ENCODE peak calls at places on chromosomes 11 and 22, in six cellular contexts. V, L, M, O, G and X are unnamed samples.

GRCh38 chr11:121416909-121417567 is 35.1 kb upstream of the SORL1 start:
- DNase-seq in O (peak), L (peak), V (peak), G (peak), M (peak), X (peak)

GRCh38 chr11:66546368-66546965 is at the start of gene ACTN3:
- DNase-seq in O (no peak), M (peak), V (no peak), G (peak), L (peak), X (no peak)

GRCh38 chr11:22711212-22711770 is 44.9 kb downstream of the GAS2 start:
- DNase-seq in G (no peak), O (no peak), L (no peak), M (no peak), V (no peak), X (no peak)

GRCh38 chr11:123381149-123381548 is 48.9 kb upstream of the GRAMD1B start:
- DNase-seq in M (no peak), V (no peak), G (no peak), L (no peak), O (no peak), X (no peak)

GRCh38 chr11:23569134-23569533 is 708.9 kb upstream of the CCDC179 start:
- DNase-seq in G (no peak), M (no peak), O (no peak), L (peak), V (no peak), X (no peak)

GRCh38 chr11:46278387-46279173 is 1.1 kb downstream of the CREB3L1 start:
- DNase-seq in M (peak), L (peak), O (no peak), V (no peak), G (peak), X (peak)

GRCh38 chr11:60851327-60852059 is 4.3 kb downstream of the PTGDR2 start:
- DNase-seq in M (no peak), O (no peak), V (no peak), G (no peak), L (no peak), X (no peak)

GRCh38 chr11:61115498-61116224 is 13.4 kb downstream of the CD5 start:
- DNase-seq in G (no peak), L (no peak), V (no peak), O (no peak), M (no peak), X (no peak)

GRCh38 chr22:28813772-28814518 is 13.6 kb upstream of the XBP1 start:
- DNase-seq in V (no peak), L (peak), G (no peak), O (no peak), M (peak), X (no peak)

GRCh38 chr22:50489363-50490243 is 2.9 kb downstream of the MIOX start:
- DNase-seq in O (no peak), L (no peak), G (no peak), M (no peak), V (no peak), X (no peak)

GRCh38 chr11:115872418-115872817 is 368.2 kb upstream of the CADM1 start:
- DNase-seq in L (no peak), G (no peak), O (no peak), V (peak), M (no peak), X (no peak)

DNA sequence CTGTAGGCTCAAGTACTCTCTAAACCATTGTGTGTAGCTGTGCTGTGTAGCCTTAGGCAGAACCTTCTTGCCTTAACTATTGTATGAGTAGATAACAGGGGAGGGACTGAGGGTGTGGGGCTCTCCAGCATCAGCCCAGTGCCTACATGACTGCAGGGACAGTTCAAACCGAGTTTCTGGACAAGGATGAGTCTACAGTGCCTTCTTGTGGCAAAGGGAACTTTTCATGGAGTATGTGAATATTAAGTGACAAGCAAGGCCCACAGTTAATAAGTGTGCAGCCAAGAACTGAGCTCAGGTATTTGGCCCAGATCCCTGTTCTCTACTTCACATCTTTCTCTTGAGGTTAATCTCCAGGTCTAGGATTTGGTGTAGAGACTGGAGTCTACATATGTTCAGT is 424.4 kb upstream of the LARGE1 start:
- DNase-seq in O (no peak), M (no peak), V (no peak), G (no peak), L (no peak), X (no peak)
- TF ChIP-seq CTCF in O (no peak), M (no peak), V (no peak), G (no peak), L (no peak), X (no peak)

GRCh38 chr11:2400761-2401435 is 348 bp downstream of the TSSC4 start:
- DNase-seq in L (no peak), G (no peak), V (no peak), M (no peak), O (no peak), X (no peak)

GRCh38 chr11:2402890-2403645 is 2.5 kb downstream of the TSSC4 start:
- DNase-seq in L (no peak), V (no peak), O (no peak), M (no peak), G (no peak), X (no peak)

GRCh38 chr11:2400069-2400760 is at the start of gene TSSC4:
- DNase-seq in M (peak), O (peak), G (peak), L (peak), V (peak), X (peak)

GRCh38 chr11:2401436-2401984 is 960 bp downstream of the TSSC4 start:
- DNase-seq in V (peak), G (no peak), M (no peak), O (no peak), L (no peak), X (no peak)

GRCh38 chr11:2402106-2402505 is 1.6 kb downstream of the TSSC4 start:
- DNase-seq in G (no peak), O (no peak), L (no peak), M (no peak), V (no peak), X (no peak)
- H3K4me3 ChIP-seq in G (no peak), O (peak), L (peak), M (peak), V (peak), X (peak)

DNA sequence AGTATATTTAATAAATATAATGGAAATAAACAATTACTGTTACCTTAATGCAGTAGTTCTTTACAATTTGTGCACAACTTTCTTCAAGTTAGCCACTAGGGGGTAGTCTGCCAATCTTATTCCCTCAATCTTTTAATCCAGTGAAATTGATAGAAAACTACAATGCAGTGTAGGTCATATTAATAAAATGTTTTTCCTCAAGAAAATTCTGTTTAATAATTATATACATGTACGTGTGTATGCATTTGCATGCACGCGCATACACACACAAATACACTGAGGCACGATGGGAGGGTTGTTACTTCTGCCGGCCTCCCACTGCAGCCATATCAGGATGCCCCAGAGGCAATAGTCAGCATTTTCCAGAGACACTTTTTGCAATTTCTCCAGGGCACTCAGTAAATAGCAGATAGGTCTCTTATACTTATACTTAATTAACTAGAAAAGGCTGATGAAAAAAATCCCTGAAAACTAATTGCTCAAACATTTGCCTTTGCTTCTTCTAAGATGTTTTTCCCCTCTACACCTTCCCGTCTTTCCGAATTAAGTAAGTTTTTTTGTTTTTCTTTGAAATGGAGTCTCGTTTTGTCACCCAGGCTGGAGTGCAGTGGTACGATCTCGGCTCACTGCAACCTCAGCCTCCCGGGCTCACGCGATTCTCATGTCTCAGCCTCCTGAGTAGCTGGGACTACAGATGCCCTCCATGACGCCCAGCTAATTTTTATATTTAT is 3.1 kb downstream of the GAB2 start:
- DNase-seq in V (peak), O (no peak), G (no peak), L (peak), M (no peak), X (no peak)
- TF ChIP-seq CTCF in V (peak), O (peak), G (peak), L (peak), M (peak), X (peak)

GRCh38 chr11:75160880-75161279 is 10.0 kb downstream of the SLCO2B1 start:
- DNase-seq in G (no peak), M (no peak), L (no peak), V (no peak), O (no peak), X (no peak)
- H3K4me3 ChIP-seq in G (no peak), M (no peak), L (no peak), V (no peak), O (no peak), X (no peak)

GRCh38 chr22:24816841-24817240 is 10.8 kb downstream of the SGSM1 start:
- DNase-seq in O (no peak), L (no peak), V (no peak), M (peak), G (no peak), X (no peak)
- TF ChIP-seq CTCF in O (no peak), L (no peak), V (no peak), M (no peak), G (no peak), X (no peak)

DNA sequence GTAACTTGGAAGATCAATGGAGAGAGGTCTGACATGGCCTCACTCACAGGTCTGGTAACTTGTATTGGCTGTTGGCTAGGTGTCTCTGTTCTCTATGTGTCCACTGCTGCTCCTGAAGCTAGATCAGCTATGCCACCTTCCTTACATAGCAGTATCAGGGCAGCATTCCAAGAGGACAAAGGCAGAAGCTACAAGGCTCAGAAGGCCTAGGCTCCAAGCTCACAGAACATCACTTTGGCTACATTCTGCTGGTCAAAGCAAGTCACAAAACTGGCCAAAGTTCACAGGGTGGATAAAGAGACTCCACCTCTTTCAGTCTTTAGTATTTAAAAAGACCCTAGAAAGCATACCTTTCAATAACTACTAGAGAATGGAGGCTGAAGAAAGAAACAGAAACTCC is 4.1 kb downstream of the SLC5A12 start:
- DNase-seq in V (no peak), M (no peak), O (no peak), G (no peak), L (no peak), X (no peak)
- H3K4me3 ChIP-seq in V (no peak), M (no peak), O (no peak), G (no peak), L (no peak), X (no peak)

GRCh38 chr22:47626428-47627390 is 864.3 kb downstream of the TBC1D22A start:
- DNase-seq in L (no peak), M (no peak), G (no peak), O (no peak), V (peak), X (no peak)
- TF ChIP-seq CTCF in L (no peak), M (no peak), G (no peak), O (no peak), V (peak), X (no peak)